ENCODE peak calls at places on chromosomes 3 and 15, in eight cellular contexts. W is GM12878, C is HepG2, E is endothelial cell of umbilical vein, J is SK-N-SH, T is K562, V is HCT116, M is H1. K is an unnamed sample.
A peak's percentile ranks its signal among the peaks of the same experiment; 100 is the strongest.

GRCh38 chr15:90407871-90408317 is 19.9 kb downstream of the IQGAP1 start:
- DNase-seq in W (no peak), C (no peak), E (peak; percentile 90), J (no peak), T (no peak), V (no peak), M (no peak), K (no peak)

GRCh38 chr3:41075958-41076357 is 123.3 kb upstream of the CTNNB1 start:
- DNase-seq in W (no peak), C (peak; percentile 14), E (no peak), J (peak; percentile 37), T (no peak), V (no peak), M (no peak), K (no peak)

GRCh38 chr3:136055491-136055890 is 90.0 kb downstream of the PPP2R3A start:
- DNase-seq in W (no peak), C (no peak), E (no peak), J (no peak), T (no peak), V (no peak), M (no peak), K (no peak)

GRCh38 chr3:114356084-114357009 is 62.5 kb downstream of the TIGIT start:
- DNase-seq in W (no peak), C (no peak), E (no peak), J (no peak), T (no peak), V (no peak), M (peak; percentile 19), K (no peak)

GRCh38 chr15:82709081-82709420 is 624 bp downstream of the AP3B2 start:
- DNase-seq in W (no peak), C (no peak), E (no peak), J (no peak), T (no peak), V (no peak), M (no peak), K (no peak)

GRCh38 chr15:95684693-95685115 is 645.8 kb upstream of the NR2F2 start:
- DNase-seq in W (no peak), C (no peak), E (peak; percentile 97), J (no peak), T (peak; percentile 46), V (peak; percentile 21), M (no peak), K (no peak)

GRCh38 chr3:72664171-72664570 is 184.1 kb downstream of the SHQ1 start:
- DNase-seq in W (no peak), C (no peak), E (no peak), J (no peak), T (peak; percentile 29), V (no peak), M (no peak), K (no peak)

GRCh38 chr3:168159473-168159872 is 63.7 kb upstream of the GOLIM4 start:
- DNase-seq in W (no peak), C (no peak), E (no peak), J (no peak), T (no peak), V (no peak), M (no peak), K (no peak)

GRCh38 chr15:87816016-87816415 is 440.5 kb downstream of the NTRK3 start:
- DNase-seq in W (no peak), C (no peak), E (no peak), J (no peak), T (no peak), V (no peak), M (no peak), K (no peak)

GRCh38 chr3:130850044-130850797 is 43.7 kb upstream of the ATP2C1 start:
- DNase-seq in W (peak; percentile 95), C (no peak), E (no peak), J (peak; percentile 38), T (peak; percentile 40), V (no peak), M (no peak), K (peak; percentile 55)

GRCh38 chr15:25394893-25395292 is 43.9 kb downstream of the UBE3A start:
- DNase-seq in W (no peak), C (no peak), E (no peak), J (no peak), T (no peak), V (no peak), M (no peak), K (no peak)

GRCh38 chr15:61383421-61383820 is 154.3 kb upstream of the RORA start:
- DNase-seq in W (no peak), C (no peak), E (no peak), J (no peak), T (no peak), V (no peak), M (no peak), K (no peak)

GRCh38 chr3:1883489-1883888 is 215.2 kb upstream of the CNTN4 start:
- DNase-seq in W (no peak), C (no peak), E (no peak), J (peak; percentile 21), T (no peak), V (no peak), M (no peak), K (no peak)

GRCh38 chr3:184352149-184352785 is 9.1 kb downstream of the CLCN2 start:
- DNase-seq in W (no peak), C (no peak), E (no peak), J (no peak), T (no peak), V (no peak), M (no peak), K (no peak)

GRCh38 chr3:140203510-140203909 is 268.5 kb downstream of the CLSTN2 start:
- DNase-seq in W (no peak), C (no peak), E (no peak), J (no peak), T (no peak), V (no peak), M (no peak), K (no peak)

GRCh38 chr3:187951452-187952190 is 202.3 kb upstream of the LPP start:
- DNase-seq in W (no peak), C (no peak), E (no peak), J (no peak), T (no peak), V (no peak), M (no peak), K (no peak)

GRCh38 chr3:14130230-14130629 is 5.4 kb downstream of the TMEM43 start:
- DNase-seq in W (no peak), C (no peak), E (no peak), J (no peak), T (no peak), V (no peak), M (no peak), K (no peak)

GRCh38 chr3:9915252-9916141 is 1.4 kb upstream of the IL17RC start:
- DNase-seq in W (no peak), C (peak; percentile 36), E (peak; percentile 50), J (peak; percentile 81), T (no peak), V (no peak), M (no peak), K (no peak)

GRCh38 chr3:66395635-66396034 is 105.2 kb downstream of the LRIG1 start:
- DNase-seq in W (no peak), C (no peak), E (no peak), J (no peak), T (no peak), V (no peak), M (no peak), K (no peak)

GRCh38 chr3:30081904-30082303 is 524.5 kb upstream of the TGFBR2 start:
- DNase-seq in W (no peak), C (peak; percentile 83), E (no peak), J (no peak), T (no peak), V (no peak), M (no peak), K (no peak)

GRCh38 chr3:129289201-129289921 is 10.7 kb downstream of the HMCES start:
- DNase-seq in W (no peak), C (no peak), E (no peak), J (no peak), T (no peak), V (no peak), M (no peak), K (no peak)

GRCh38 chr3:50251220-50251619 is 15.2 kb downstream of the GNAI2 start:
- DNase-seq in W (no peak), C (no peak), E (peak; percentile 65), J (no peak), T (peak; percentile 50), V (no peak), M (no peak), K (no peak)

GRCh38 chr3:69012111-69012835 is 1.2 kb downstream of the EOGT start:
- DNase-seq in W (no peak), C (no peak), E (peak; percentile 80), J (no peak), T (no peak), V (no peak), M (no peak), K (no peak)

GRCh38 chr3:115598216-115598615 is 25.1 kb upstream of the GAP43 start:
- DNase-seq in W (no peak), C (no peak), E (no peak), J (no peak), T (no peak), V (no peak), M (no peak), K (no peak)

GRCh38 chr3:16401273-16401672 is 112.2 kb downstream of the RFTN1 start:
- DNase-seq in W (no peak), C (no peak), E (no peak), J (no peak), T (no peak), V (no peak), M (no peak), K (no peak)

DNA sequence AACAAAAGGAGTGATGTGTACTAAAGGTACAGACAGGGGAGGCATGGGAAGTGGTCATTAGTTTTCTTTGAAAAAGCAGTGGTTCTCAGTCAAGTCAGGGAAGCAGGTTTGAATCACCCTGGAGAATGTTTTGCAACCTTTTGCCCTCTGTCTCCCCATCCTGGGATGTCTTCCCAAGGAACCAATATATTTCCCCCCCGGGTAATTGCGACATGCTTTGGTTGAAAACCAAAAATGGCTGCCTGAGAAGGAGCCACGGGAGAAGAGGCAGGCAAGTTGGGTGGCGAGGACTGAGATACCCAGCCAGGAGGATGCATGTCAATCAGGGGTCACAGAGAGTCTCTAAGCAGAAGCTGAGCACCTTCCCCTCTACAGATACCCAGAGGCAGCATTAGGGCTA is 20.2 kb upstream of the PPP1R2 start:
- DNase-seq in W (no peak), C (no peak), E (no peak), J (no peak), T (no peak), V (no peak), M (no peak), K (no peak)
- TF ChIP-seq POLR2AphosphoS5 in W (no peak), C (no peak), E (no peak), J (no peak), T (no peak), V (no peak), M (no peak), K (no peak)

GRCh38 chr3:160616721-160617120 is 51.4 kb upstream of the KPNA4 start:
- DNase-seq in W (no peak), C (no peak), E (peak; percentile 5), J (no peak), T (no peak), V (no peak), M (no peak), K (no peak)
- H3K9ac ChIP-seq in W (no peak overlapping the region), C (no peak overlapping the region), E (no peak overlapping the region), J (no peak overlapping the region), T (no peak overlapping the region), V (no peak overlapping the region), M (no peak overlapping the region), K (no peak overlapping the region)

GRCh38 chr3:51955175-51955892 is at the start of gene GPR62:
- DNase-seq in W (no peak), C (no peak), E (no peak), J (no peak), T (no peak), V (no peak), M (no peak), K (no peak)
- H3K4me3 ChIP-seq in W (no peak within 1 kb of the TSS), C (no peak within 1 kb of the TSS), E (peak within 1 kb of the TSS; percentile 5), J (no peak within 1 kb of the TSS), T (no peak within 1 kb of the TSS), V (no peak within 1 kb of the TSS), M (peak within 1 kb of the TSS; percentile 47), K (no peak within 1 kb of the TSS)

GRCh38 chr3:113151475-113152031 is 59.8 kb upstream of the BOC start:
- DNase-seq in W (no peak), C (no peak), E (no peak), J (no peak), T (no peak), V (no peak), M (no peak), K (no peak)
- TF ChIP-seq POLR2AphosphoS5 in W (no peak), C (no peak), E (no peak), J (no peak), T (no peak), V (no peak), M (no peak), K (peak; percentile 50)

K was measured in SK-N-MC.